ENCODE peak calls at places on chromosome 13, in four cellular contexts. N is colonic mucosa, D is uterus, R is pancreas. H is an unnamed sample.

GRCh38 chr13:48505597-48506091 is 27.2 kb downstream of the RCBTB2 start:
- DNase-seq in D (no peak), R (no peak), N (no peak), H (no peak)

GRCh38 chr13:91247768-91248167 is 99.7 kb upstream of the MIR17HG start:
- DNase-seq in R (no peak), N (no peak), D (no peak), H (no peak)

GRCh38 chr13:82062772-82063171 is 1721.8 kb upstream of the SPRY2 start:
- DNase-seq in D (no peak), R (no peak), N (no peak), H (no peak)

GRCh38 chr13:99996177-99996705 is 14.7 kb downstream of the ZIC2 start:
- DNase-seq in R (no peak), N (no peak), D (no peak), H (no peak)

GRCh38 chr13:28529836-28530235 is 34.9 kb upstream of the FLT1 start:
- DNase-seq in R (no peak), N (no peak), D (no peak), H (no peak)

GRCh38 chr13:107865643-107866006 is 349.7 kb downstream of the LIG4 start:
- DNase-seq in D (no peak), R (no peak), N (no peak), H (no peak)

GRCh38 chr13:42971670-42972355 is 20.2 kb downstream of the EPSTI1 start:
- DNase-seq in D (no peak), R (no peak), N (no peak), H (no peak)

GRCh38 chr13:31322025-31322424 is 122.2 kb downstream of the B3GLCT start:
- DNase-seq in D (peak; percentile 50), R (no peak), N (no peak), H (no peak)

GRCh38 chr13:50396001-50396400 is 380.8 kb downstream of the KCNRG start:
- DNase-seq in R (no peak), N (no peak), D (no peak), H (no peak)

GRCh38 chr13:39510296-39510695 is 92.7 kb downstream of the LHFPL6 start:
- DNase-seq in N (no peak), R (no peak), D (no peak), H (no peak)

GRCh38 chr13:59261928-59262488 is 901.7 kb downstream of the DIAPH3 start:
- DNase-seq in R (no peak), D (no peak), N (no peak), H (no peak)

GRCh38 chr13:76929320-76929719 is 19.0 kb upstream of the ACOD1 start:
- DNase-seq in N (no peak), D (no peak), R (no peak), H (no peak)

GRCh38 chr13:98925949-98926348 is 51.9 kb downstream of the DOCK9 start:
- DNase-seq in R (no peak), D (no peak), N (no peak), H (no peak)

GRCh38 chr13:99916366-99917103 is 55.0 kb downstream of the ZIC5 start:
- DNase-seq in D (no peak), R (peak; percentile 33), N (peak; percentile 46), H (no peak)

GRCh38 chr13:111893607-111894443 is 173.1 kb upstream of the SOX1 start:
- DNase-seq in D (no peak), N (no peak), R (no peak), H (no peak)

GRCh38 chr13:27728271-27728670 is 64.0 kb upstream of the GSX1 start:
- DNase-seq in D (no peak), R (no peak), N (no peak), H (no peak)

GRCh38 chr13:47933688-47934011 is 67.4 kb downstream of the SUCLA2 start:
- DNase-seq in N (no peak), R (no peak), D (no peak), H (no peak)

GRCh38 chr13:39892731-39893293 is 237.3 kb downstream of the COG6 start:
- DNase-seq in R (no peak), N (no peak), D (peak; percentile 67), H (no peak)

GRCh38 chr13:100899720-100900316 is 225.2 kb upstream of the TMTC4 start:
- DNase-seq in R (no peak), N (no peak), D (no peak), H (no peak)

GRCh38 chr13:79779061-79779460 is 298.1 kb downstream of the NDFIP2 start:
- DNase-seq in D (no peak), N (no peak), R (no peak), H (no peak)
- H3K27ac ChIP-seq in D (no peak overlapping the region), N (no peak overlapping the region), R (no peak overlapping the region), H (no peak overlapping the region)

DNA sequence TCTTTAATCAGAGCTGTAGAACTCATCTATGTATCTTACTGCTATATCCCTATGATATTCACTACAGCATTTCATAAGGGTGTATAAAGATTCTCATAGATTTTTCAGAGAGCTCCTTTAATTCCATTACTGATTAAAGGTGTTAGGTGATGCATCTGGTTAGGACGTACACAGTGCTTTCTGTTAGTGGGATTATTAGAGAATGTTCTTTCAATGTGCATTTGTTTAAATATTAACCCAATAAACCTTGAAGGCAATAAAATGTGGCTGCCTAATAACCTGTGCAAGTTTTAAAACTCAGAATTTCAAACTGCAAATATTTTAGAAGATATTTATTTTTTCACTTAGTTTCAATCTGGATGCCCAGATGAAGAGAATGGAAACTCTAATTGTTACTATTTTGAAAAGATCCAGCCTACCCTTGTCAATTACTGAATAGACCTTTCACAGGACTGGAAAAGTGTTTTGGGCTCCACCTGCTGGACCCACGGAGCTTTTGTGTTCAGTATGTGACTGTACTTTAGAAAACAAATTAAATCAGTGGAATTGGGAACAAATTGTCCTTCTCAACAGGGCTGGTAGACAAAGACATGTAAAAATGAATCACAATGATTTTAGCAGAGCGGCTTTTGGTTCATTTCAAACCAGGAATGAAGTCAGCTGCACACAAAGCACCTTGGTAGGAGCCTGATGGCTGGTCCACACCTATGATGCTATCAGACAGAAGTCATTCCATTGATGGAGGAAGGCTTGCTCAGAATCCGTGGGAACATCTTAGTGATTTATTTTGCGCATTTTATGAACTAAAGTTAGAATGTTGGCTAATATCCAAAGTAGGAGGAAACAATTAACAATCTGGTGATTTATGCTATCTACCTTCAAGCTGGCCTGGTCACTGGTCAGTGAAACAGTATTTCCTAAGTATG is 89.5 kb upstream of the RAP2A start:
- DNase-seq in N (peak; percentile 70), D (peak; percentile 64), R (peak; percentile 36), H (peak; percentile 39)
- TF ChIP-seq CTCF in N (peak; percentile 58), D (peak; percentile 75), R (peak; percentile 29), H (peak; percentile 33)

GRCh38 chr13:112984501-112984900 is 15.5 kb downstream of the MCF2L start:
- DNase-seq in R (no peak), D (no peak), N (no peak), H (no peak)

GRCh38 chr13:112982281-112983041 is 13.4 kb downstream of the MCF2L start:
- DNase-seq in D (no peak), R (no peak), N (no peak), H (no peak)

GRCh38 chr13:112984954-112985802 is 16.2 kb downstream of the MCF2L start:
- DNase-seq in N (peak; percentile 85), D (no peak), R (peak; percentile 38), H (no peak)

GRCh38 chr13:112983042-112983305 is 14.0 kb downstream of the MCF2L start:
- DNase-seq in N (no peak), D (no peak), R (no peak), H (no peak)

DNA sequence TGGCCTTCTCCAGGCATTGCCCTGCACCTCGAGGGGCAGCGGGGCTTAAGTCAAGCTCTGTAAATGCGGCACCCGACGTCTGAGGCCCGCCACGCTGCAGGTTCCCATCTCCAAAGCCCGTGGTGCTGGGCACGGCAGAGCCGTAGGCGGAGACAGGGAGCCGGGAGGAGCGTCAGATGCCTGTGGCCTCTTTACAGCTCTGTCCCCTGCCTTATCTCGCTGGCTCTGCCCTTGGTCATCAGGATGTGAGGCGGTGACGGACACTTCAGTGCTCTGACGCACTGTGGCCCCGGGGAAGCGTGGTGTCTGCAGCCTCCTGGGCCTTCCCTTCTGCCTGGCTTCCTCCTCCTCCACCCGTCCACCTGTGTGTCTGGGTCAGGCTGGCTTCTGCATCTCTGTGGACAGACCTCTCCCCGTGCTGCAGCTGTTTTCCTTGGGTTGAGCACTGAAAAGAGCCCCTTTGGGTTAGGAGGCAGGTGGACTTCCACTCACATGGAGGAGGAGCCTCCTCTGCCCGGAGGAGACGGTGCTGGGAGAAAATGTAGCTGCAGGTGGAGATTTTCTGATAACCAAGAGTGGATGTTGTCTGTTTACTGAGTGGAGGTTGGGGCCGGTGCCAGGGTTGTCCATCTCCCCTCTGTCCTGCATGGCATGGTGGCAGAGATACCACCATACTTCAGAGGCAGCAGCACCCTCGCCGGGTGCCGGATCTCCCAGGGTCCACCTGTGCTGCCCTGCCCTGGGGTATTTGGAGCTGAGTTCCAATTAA is 14.6 kb downstream of the MCF2L start:
- DNase-seq in R (no peak), N (peak; percentile 68), D (no peak), H (no peak)
- H3K27ac ChIP-seq in R (no peak overlapping the region), N (no peak overlapping the region), D (no peak overlapping the region), H (peak overlapping the region; percentile 2)

DNA sequence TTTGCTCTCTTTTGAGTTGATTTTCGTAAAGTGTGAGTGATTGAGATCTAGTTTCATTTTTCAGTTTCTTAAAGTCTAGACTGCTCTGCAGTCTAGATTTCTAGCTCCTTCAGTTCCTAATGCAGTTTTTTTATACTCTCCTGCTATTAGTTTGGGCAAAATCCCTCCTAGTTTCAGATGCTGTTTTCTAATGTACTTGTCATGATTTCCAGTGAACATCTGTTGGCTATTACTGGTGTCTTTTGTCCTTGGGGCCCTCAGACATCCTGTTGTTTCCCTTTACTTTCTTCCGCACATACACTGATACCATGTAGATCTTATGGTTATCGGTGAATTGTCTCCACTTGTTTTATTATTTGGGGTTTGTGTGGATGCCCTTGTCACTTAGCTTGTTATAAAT is 292.1 kb downstream of the TDRD3 start:
- DNase-seq in N (no peak), R (no peak), D (no peak), H (no peak)
- TF ChIP-seq CTCF in N (no peak), R (no peak), D (no peak), H (no peak)

DNA sequence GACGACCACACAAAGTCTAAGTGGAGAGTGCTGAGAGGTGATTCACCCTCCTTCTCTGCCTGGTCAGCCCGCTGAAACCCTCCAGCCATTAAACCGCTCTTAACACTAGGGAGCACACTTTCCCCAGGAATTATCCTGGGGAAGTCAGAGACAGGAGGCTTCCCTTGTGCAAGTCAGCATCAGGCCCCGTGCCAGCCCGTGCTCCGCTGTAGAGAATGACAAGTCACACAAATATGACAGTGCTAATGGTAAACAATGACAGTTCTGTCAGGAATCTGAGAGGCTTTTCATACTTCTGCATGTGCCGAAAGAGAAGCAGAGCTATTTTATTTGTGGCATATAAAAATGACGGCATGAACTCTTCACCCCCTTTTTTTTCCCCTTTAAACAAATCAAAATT is 816.9 kb upstream of the SLC10A2 start:
- DNase-seq in N (peak; percentile 33), D (peak; percentile 49), R (peak; percentile 71), H (peak; percentile 80)
- H3K27ac ChIP-seq in N (no peak overlapping the region), D (no peak overlapping the region), R (no peak overlapping the region), H (no peak overlapping the region)

GRCh38 chr13:46006688-46007452 is 45.7 kb downstream of the ZC3H13 start:
- DNase-seq in R (no peak), D (no peak), N (no peak), H (no peak)

GRCh38 chr13:46012404-46012803 is 40.1 kb downstream of the ZC3H13 start:
- DNase-seq in D (no peak), R (no peak), N (no peak), H (no peak)

GRCh38 chr13:46015374-46015773 is 37.2 kb downstream of the ZC3H13 start:
- DNase-seq in D (no peak), R (no peak), N (no peak), H (no peak)

GRCh38 chr13:46008631-46009030 is 43.9 kb downstream of the ZC3H13 start:
- DNase-seq in D (no peak), R (no peak), N (no peak), H (no peak)

GRCh38 chr13:46010148-46010547 is 42.4 kb downstream of the ZC3H13 start:
- DNase-seq in D (no peak), N (no peak), R (no peak), H (no peak)
- TF ChIP-seq CTCF in D (no peak), N (no peak), R (no peak), H (no peak)

GRCh38 chr13:25977671-25978070 is 74.1 kb downstream of the SHISA2 start:
- DNase-seq in D (no peak), R (no peak), N (no peak), H (no peak)
- H3K27ac ChIP-seq in D (no peak overlapping the region), R (no peak overlapping the region), N (no peak overlapping the region), H (no peak overlapping the region)

H was measured in lung.